ENCODE peak calls at places on chromosomes 13 and 19, in ten cellular contexts. One of them, this sample, is unnamed. For H3K4me1 and H3K27me3, the result is how much of the 10 kb centered on the place peaks cover.

GRCh38 chr19:1615156-1615765 is 10.0 kb upstream of the UQCR11 start:
- DNase-seq in heart right ventricle: no peak
- DNase-seq in mesenchymal stem cell: no peak
- DNase-seq in psoas muscle: no peak
- DNase-seq in tibial nerve: no peak
- DNase-seq in esophagus squamous epithelium: no peak
- DNase-seq in aorta: no peak
- DNase-seq in thoracic aorta: no peak
- DNase-seq in CD4-positive, CD25-positive, alpha-beta regulatory T cell: no peak
- DNase-seq in CD8-positive, alpha-beta T cell: no peak
- DNase-seq in this sample: no peak

GRCh38 chr13:41678320-41678719 is 221.0 kb downstream of the RGCC start:
- DNase-seq in heart right ventricle: no peak
- DNase-seq in mesenchymal stem cell: no peak
- DNase-seq in psoas muscle: no peak
- DNase-seq in tibial nerve: no peak
- DNase-seq in esophagus squamous epithelium: no peak
- DNase-seq in aorta: no peak
- DNase-seq in thoracic aorta: no peak
- DNase-seq in CD4-positive, CD25-positive, alpha-beta regulatory T cell: no peak
- DNase-seq in CD8-positive, alpha-beta T cell: no peak
- DNase-seq in this sample: no peak

GRCh38 chr13:34435338-34435737 is 506.7 kb upstream of the NBEA start:
- DNase-seq in heart right ventricle: no peak
- DNase-seq in mesenchymal stem cell: peak
- DNase-seq in psoas muscle: no peak
- DNase-seq in tibial nerve: no peak
- DNase-seq in esophagus squamous epithelium: no peak
- DNase-seq in aorta: no peak
- DNase-seq in thoracic aorta: no peak
- DNase-seq in CD4-positive, CD25-positive, alpha-beta regulatory T cell: no peak
- DNase-seq in CD8-positive, alpha-beta T cell: no peak
- DNase-seq in this sample: no peak

GRCh38 chr19:55345101-55345817 is 5.6 kb downstream of the KMT5C start:
- DNase-seq in heart right ventricle: no peak
- DNase-seq in mesenchymal stem cell: no peak
- DNase-seq in psoas muscle: no peak
- DNase-seq in tibial nerve: no peak
- DNase-seq in esophagus squamous epithelium: no peak
- DNase-seq in aorta: no peak
- DNase-seq in thoracic aorta: no peak
- DNase-seq in CD4-positive, CD25-positive, alpha-beta regulatory T cell: no peak
- DNase-seq in CD8-positive, alpha-beta T cell: no peak
- DNase-seq in this sample: no peak

GRCh38 chr13:99056381-99057014 is 78.6 kb upstream of the DOCK9 start:
- DNase-seq in heart right ventricle: no peak
- DNase-seq in mesenchymal stem cell: no peak
- DNase-seq in psoas muscle: no peak
- DNase-seq in tibial nerve: no peak
- DNase-seq in esophagus squamous epithelium: no peak
- DNase-seq in aorta: no peak
- DNase-seq in thoracic aorta: no peak
- DNase-seq in CD4-positive, CD25-positive, alpha-beta regulatory T cell: no peak
- DNase-seq in CD8-positive, alpha-beta T cell: no peak
- DNase-seq in this sample: no peak

GRCh38 chr19:50728084-50728737 is 5.0 kb downstream of the CLEC11A start:
- DNase-seq in heart right ventricle: peak
- DNase-seq in mesenchymal stem cell: no peak
- DNase-seq in psoas muscle: peak
- DNase-seq in tibial nerve: peak
- DNase-seq in esophagus squamous epithelium: no peak
- DNase-seq in aorta: peak
- DNase-seq in thoracic aorta: no peak
- DNase-seq in CD4-positive, CD25-positive, alpha-beta regulatory T cell: peak
- DNase-seq in CD8-positive, alpha-beta T cell: peak
- DNase-seq in this sample: peak

GRCh38 chr13:82096256-82096655 is 1755.3 kb upstream of the SPRY2 start:
- DNase-seq in heart right ventricle: no peak
- DNase-seq in mesenchymal stem cell: no peak
- DNase-seq in psoas muscle: no peak
- DNase-seq in tibial nerve: no peak
- DNase-seq in esophagus squamous epithelium: no peak
- DNase-seq in aorta: no peak
- DNase-seq in thoracic aorta: no peak
- DNase-seq in CD4-positive, CD25-positive, alpha-beta regulatory T cell: no peak
- DNase-seq in CD8-positive, alpha-beta T cell: no peak
- DNase-seq in this sample: no peak

GRCh38 chr13:65841156-65841555 is 1389.0 kb downstream of the PCDH9 start:
- DNase-seq in heart right ventricle: no peak
- DNase-seq in mesenchymal stem cell: no peak
- DNase-seq in psoas muscle: no peak
- DNase-seq in tibial nerve: no peak
- DNase-seq in esophagus squamous epithelium: no peak
- DNase-seq in aorta: no peak
- DNase-seq in thoracic aorta: no peak
- DNase-seq in CD4-positive, CD25-positive, alpha-beta regulatory T cell: no peak
- DNase-seq in CD8-positive, alpha-beta T cell: no peak
- DNase-seq in this sample: no peak

GRCh38 chr13:32079586-32079985 is 48.0 kb downstream of the FRY start:
- DNase-seq in heart right ventricle: no peak
- DNase-seq in mesenchymal stem cell: no peak
- DNase-seq in psoas muscle: no peak
- DNase-seq in tibial nerve: no peak
- DNase-seq in esophagus squamous epithelium: no peak
- DNase-seq in aorta: no peak
- DNase-seq in thoracic aorta: no peak
- DNase-seq in CD4-positive, CD25-positive, alpha-beta regulatory T cell: no peak
- DNase-seq in CD8-positive, alpha-beta T cell: no peak
- DNase-seq in this sample: no peak

GRCh38 chr19:17952041-17952976 is 14.6 kb upstream of the KCNN1 start:
- DNase-seq in heart right ventricle: no peak
- DNase-seq in mesenchymal stem cell: no peak
- DNase-seq in psoas muscle: no peak
- DNase-seq in tibial nerve: no peak
- DNase-seq in esophagus squamous epithelium: no peak
- DNase-seq in aorta: no peak
- DNase-seq in thoracic aorta: no peak
- DNase-seq in CD4-positive, CD25-positive, alpha-beta regulatory T cell: no peak
- DNase-seq in CD8-positive, alpha-beta T cell: no peak
- DNase-seq in this sample: no peak

GRCh38 chr19:35644987-35645679 is 3.0 kb upstream of the COX6B1 start:
- DNase-seq in heart right ventricle: peak
- DNase-seq in mesenchymal stem cell: no peak
- DNase-seq in psoas muscle: peak
- DNase-seq in tibial nerve: peak
- DNase-seq in esophagus squamous epithelium: no peak
- DNase-seq in aorta: peak
- DNase-seq in thoracic aorta: peak
- DNase-seq in CD4-positive, CD25-positive, alpha-beta regulatory T cell: peak
- DNase-seq in CD8-positive, alpha-beta T cell: peak
- DNase-seq in this sample: peak

GRCh38 chr19:10861118-10861651 is 10.2 kb upstream of the CARM1 start:
- DNase-seq in heart right ventricle: no peak
- DNase-seq in mesenchymal stem cell: peak
- DNase-seq in psoas muscle: no peak
- DNase-seq in tibial nerve: no peak
- DNase-seq in esophagus squamous epithelium: no peak
- DNase-seq in aorta: no peak
- DNase-seq in thoracic aorta: no peak
- DNase-seq in CD4-positive, CD25-positive, alpha-beta regulatory T cell: peak
- DNase-seq in CD8-positive, alpha-beta T cell: peak
- DNase-seq in this sample: no peak

GRCh38 chr19:13057147-13057572 is 45.5 kb downstream of the LYL1 start:
- DNase-seq in heart right ventricle: no peak
- DNase-seq in mesenchymal stem cell: peak
- DNase-seq in psoas muscle: no peak
- DNase-seq in tibial nerve: no peak
- DNase-seq in esophagus squamous epithelium: no peak
- DNase-seq in aorta: no peak
- DNase-seq in thoracic aorta: no peak
- DNase-seq in CD4-positive, CD25-positive, alpha-beta regulatory T cell: no peak
- DNase-seq in CD8-positive, alpha-beta T cell: no peak
- DNase-seq in this sample: no peak

GRCh38 chr19:13058951-13059660 is 43.6 kb downstream of the LYL1 start:
- DNase-seq in heart right ventricle: no peak
- DNase-seq in mesenchymal stem cell: no peak
- DNase-seq in psoas muscle: no peak
- DNase-seq in tibial nerve: no peak
- DNase-seq in esophagus squamous epithelium: no peak
- DNase-seq in aorta: no peak
- DNase-seq in thoracic aorta: no peak
- DNase-seq in CD4-positive, CD25-positive, alpha-beta regulatory T cell: no peak
- DNase-seq in CD8-positive, alpha-beta T cell: no peak
- DNase-seq in this sample: no peak

GRCh38 chr19:13056052-13056660 is 46.5 kb downstream of the LYL1 start:
- DNase-seq in heart right ventricle: peak
- DNase-seq in mesenchymal stem cell: peak
- DNase-seq in psoas muscle: no peak
- DNase-seq in tibial nerve: no peak
- DNase-seq in esophagus squamous epithelium: no peak
- DNase-seq in aorta: peak
- DNase-seq in thoracic aorta: no peak
- DNase-seq in CD4-positive, CD25-positive, alpha-beta regulatory T cell: no peak
- DNase-seq in CD8-positive, alpha-beta T cell: no peak
- DNase-seq in this sample: peak

GRCh38 chr19:13055213-13056051 is 47.2 kb downstream of the LYL1 start:
- DNase-seq in heart right ventricle: peak
- DNase-seq in mesenchymal stem cell: peak
- DNase-seq in psoas muscle: peak
- DNase-seq in tibial nerve: peak
- DNase-seq in esophagus squamous epithelium: no peak
- DNase-seq in aorta: peak
- DNase-seq in thoracic aorta: peak
- DNase-seq in CD4-positive, CD25-positive, alpha-beta regulatory T cell: no peak
- DNase-seq in CD8-positive, alpha-beta T cell: no peak
- DNase-seq in this sample: peak

GRCh38 chr19:13057744-13058143 is 44.9 kb downstream of the LYL1 start:
- DNase-seq in heart right ventricle: no peak
- DNase-seq in mesenchymal stem cell: peak
- DNase-seq in psoas muscle: no peak
- DNase-seq in tibial nerve: no peak
- DNase-seq in esophagus squamous epithelium: no peak
- DNase-seq in aorta: no peak
- DNase-seq in thoracic aorta: no peak
- DNase-seq in CD4-positive, CD25-positive, alpha-beta regulatory T cell: no peak
- DNase-seq in CD8-positive, alpha-beta T cell: no peak
- DNase-seq in this sample: no peak
- H3K4me1 ChIP-seq in heart right ventricle: half or more
- H3K4me1 ChIP-seq in mesenchymal stem cell: half or more
- H3K4me1 ChIP-seq in psoas muscle: half or more
- H3K4me1 ChIP-seq in tibial nerve: half or more
- H3K4me1 ChIP-seq in esophagus squamous epithelium: half or more
- H3K4me1 ChIP-seq in aorta: under half
- H3K4me1 ChIP-seq in thoracic aorta: half or more
- H3K4me1 ChIP-seq in CD4-positive, CD25-positive, alpha-beta regulatory T cell: under half
- H3K4me1 ChIP-seq in CD8-positive, alpha-beta T cell: under half
- H3K4me1 ChIP-seq in this sample: half or more

GRCh38 chr19:2788237-2788636 is 2.9 kb downstream of the THOP1 start:
- DNase-seq in heart right ventricle: no peak
- DNase-seq in mesenchymal stem cell: no peak
- DNase-seq in psoas muscle: no peak
- DNase-seq in tibial nerve: no peak
- DNase-seq in esophagus squamous epithelium: no peak
- DNase-seq in aorta: no peak
- DNase-seq in thoracic aorta: no peak
- DNase-seq in CD4-positive, CD25-positive, alpha-beta regulatory T cell: no peak
- DNase-seq in CD8-positive, alpha-beta T cell: no peak
- DNase-seq in this sample: no peak
- H3K4me3 ChIP-seq in heart right ventricle: no peak
- H3K4me3 ChIP-seq in mesenchymal stem cell: no peak
- H3K4me3 ChIP-seq in psoas muscle: no peak
- H3K4me3 ChIP-seq in tibial nerve: no peak
- H3K4me3 ChIP-seq in esophagus squamous epithelium: no peak
- H3K4me3 ChIP-seq in aorta: no peak
- H3K4me3 ChIP-seq in thoracic aorta: no peak
- H3K4me3 ChIP-seq in CD4-positive, CD25-positive, alpha-beta regulatory T cell: no peak
- H3K4me3 ChIP-seq in CD8-positive, alpha-beta T cell: no peak
- H3K4me3 ChIP-seq in this sample: no peak

GRCh38 chr13:25588336-25589060 is 216.7 kb downstream of the ATP8A2 start:
- DNase-seq in heart right ventricle: no peak
- DNase-seq in mesenchymal stem cell: no peak
- DNase-seq in psoas muscle: no peak
- DNase-seq in tibial nerve: no peak
- DNase-seq in esophagus squamous epithelium: no peak
- DNase-seq in aorta: no peak
- DNase-seq in thoracic aorta: no peak
- DNase-seq in CD4-positive, CD25-positive, alpha-beta regulatory T cell: no peak
- DNase-seq in CD8-positive, alpha-beta T cell: no peak
- DNase-seq in this sample: no peak
- H3K27me3 ChIP-seq in heart right ventricle: under half
- H3K27me3 ChIP-seq in mesenchymal stem cell: under half
- H3K27me3 ChIP-seq in psoas muscle: under half
- H3K27me3 ChIP-seq in tibial nerve: under half
- H3K27me3 ChIP-seq in esophagus squamous epithelium: under half
- H3K27me3 ChIP-seq in aorta: under half
- H3K27me3 ChIP-seq in thoracic aorta: under half
- H3K27me3 ChIP-seq in CD4-positive, CD25-positive, alpha-beta regulatory T cell: under half
- H3K27me3 ChIP-seq in CD8-positive, alpha-beta T cell: under half
- H3K27me3 ChIP-seq in this sample: under half

GRCh38 chr19:42282810-42283247 is 13.8 kb downstream of the CIC start:
- DNase-seq in heart right ventricle: no peak
- DNase-seq in mesenchymal stem cell: no peak
- DNase-seq in psoas muscle: no peak
- DNase-seq in tibial nerve: no peak
- DNase-seq in esophagus squamous epithelium: no peak
- DNase-seq in aorta: no peak
- DNase-seq in thoracic aorta: no peak
- DNase-seq in CD4-positive, CD25-positive, alpha-beta regulatory T cell: no peak
- DNase-seq in CD8-positive, alpha-beta T cell: no peak
- DNase-seq in this sample: no peak
- H3K4me1 ChIP-seq in heart right ventricle: half or more
- H3K4me1 ChIP-seq in mesenchymal stem cell: half or more
- H3K4me1 ChIP-seq in psoas muscle: half or more
- H3K4me1 ChIP-seq in tibial nerve: half or more
- H3K4me1 ChIP-seq in esophagus squamous epithelium: half or more
- H3K4me1 ChIP-seq in aorta: under half
- H3K4me1 ChIP-seq in thoracic aorta: under half
- H3K4me1 ChIP-seq in CD4-positive, CD25-positive, alpha-beta regulatory T cell: half or more
- H3K4me1 ChIP-seq in CD8-positive, alpha-beta T cell: under half
- H3K4me1 ChIP-seq in this sample: under half

DNA sequence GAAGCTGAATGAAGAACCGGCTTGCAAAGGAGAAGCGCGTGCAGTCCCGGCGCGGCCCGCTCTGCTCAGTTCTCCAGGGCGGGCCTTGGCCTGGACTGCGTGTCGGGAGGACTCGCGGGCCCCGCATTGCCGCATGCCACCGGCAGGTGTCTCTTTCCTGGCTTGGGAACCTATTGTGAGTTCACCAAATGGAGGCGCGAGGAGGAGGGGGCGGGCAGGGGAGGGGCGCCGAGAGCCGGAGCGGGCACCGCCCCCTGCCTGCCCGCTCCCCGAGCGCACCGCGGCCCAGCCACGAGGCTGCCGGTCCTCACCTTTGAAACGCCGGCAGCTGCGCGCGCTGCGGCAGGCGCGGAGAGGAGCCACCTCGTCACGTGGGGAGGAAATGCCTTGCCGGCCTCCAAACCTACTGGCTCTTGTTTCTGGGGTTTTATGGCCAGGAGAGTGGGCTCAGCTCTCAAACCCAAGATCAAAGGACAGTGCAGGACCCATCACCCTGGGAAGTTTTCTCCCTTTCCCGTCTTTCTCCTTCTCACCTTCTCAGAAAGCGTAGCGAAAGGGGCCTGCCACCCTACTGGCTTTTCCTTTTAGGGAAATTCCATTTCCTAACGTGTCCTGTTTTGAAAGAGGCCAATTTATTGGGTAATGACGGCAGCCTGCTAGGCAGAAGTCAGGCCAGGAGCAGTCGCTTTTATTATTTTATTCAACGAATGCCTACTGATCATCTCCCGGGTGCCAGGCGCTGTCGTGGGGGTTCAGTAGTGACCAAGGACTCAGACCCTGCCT is 13.8 kb upstream of the UBE2L5 start:
- DNase-seq in heart right ventricle: peak
- DNase-seq in mesenchymal stem cell: peak
- DNase-seq in psoas muscle: peak
- DNase-seq in tibial nerve: peak
- DNase-seq in esophagus squamous epithelium: peak
- DNase-seq in aorta: peak
- DNase-seq in thoracic aorta: peak
- DNase-seq in CD4-positive, CD25-positive, alpha-beta regulatory T cell: peak
- DNase-seq in CD8-positive, alpha-beta T cell: peak
- DNase-seq in this sample: peak
- H3K4me3 ChIP-seq in heart right ventricle: peak
- H3K4me3 ChIP-seq in mesenchymal stem cell: no peak
- H3K4me3 ChIP-seq in psoas muscle: peak
- H3K4me3 ChIP-seq in tibial nerve: peak
- H3K4me3 ChIP-seq in esophagus squamous epithelium: peak
- H3K4me3 ChIP-seq in aorta: no peak
- H3K4me3 ChIP-seq in thoracic aorta: peak
- H3K4me3 ChIP-seq in CD4-positive, CD25-positive, alpha-beta regulatory T cell: no peak
- H3K4me3 ChIP-seq in CD8-positive, alpha-beta T cell: peak
- H3K4me3 ChIP-seq in this sample: peak